ENCODE peak calls at places on chromosomes 4 and X, in ten cellular contexts. One of them, this sample, is unnamed.

GRCh38 chr4:121448231-121448630 is 67.4 kb upstream of the QRFPR start:
- DNase-seq in activated CD4-positive, alpha-beta T cell treated with anti-CD3 and anti-CD28 coated beads for 48 hours: no peak
- DNase-seq in fibroblast of the conjunctiva: no peak
- DNase-seq in activated T-helper 1 cell treated with Interleukin-2 at 50 U/mL for 16 hours: no peak
- DNase-seq in esophagus squamous epithelium: no peak
- DNase-seq in mammary epithelial cell: peak; percentile 56
- DNase-seq in RWPE1: peak; percentile 31
- DNase-seq in ureter: no peak
- DNase-seq in anterior cingulate cortex: no peak
- DNase-seq in smooth muscle cell of the brain vasculature: no peak
- DNase-seq in this sample: no peak

GRCh38 chr4:100898844-100899243 is 381.0 kb upstream of the EMCN start:
- DNase-seq in mammary epithelial cell: no peak
- DNase-seq in anterior cingulate cortex: no peak
- DNase-seq in ureter: no peak
- DNase-seq in RWPE1: no peak
- DNase-seq in fibroblast of the conjunctiva: no peak
- DNase-seq in smooth muscle cell of the brain vasculature: no peak
- DNase-seq in activated T-helper 1 cell treated with Interleukin-2 at 50 U/mL for 16 hours: no peak
- DNase-seq in esophagus squamous epithelium: no peak
- DNase-seq in activated CD4-positive, alpha-beta T cell treated with anti-CD3 and anti-CD28 coated beads for 48 hours: no peak
- DNase-seq in this sample: no peak

GRCh38 chrX:114959729-114960128 is 57.7 kb downstream of the IL13RA2 start:
- DNase-seq in fibroblast of the conjunctiva: peak; percentile 8
- DNase-seq in ureter: no peak
- DNase-seq in RWPE1: peak; percentile 8
- DNase-seq in anterior cingulate cortex: no peak
- DNase-seq in activated T-helper 1 cell treated with Interleukin-2 at 50 U/mL for 16 hours: no peak
- DNase-seq in smooth muscle cell of the brain vasculature: no peak
- DNase-seq in activated CD4-positive, alpha-beta T cell treated with anti-CD3 and anti-CD28 coated beads for 48 hours: no peak
- DNase-seq in mammary epithelial cell: peak; percentile 5
- DNase-seq in esophagus squamous epithelium: no peak
- DNase-seq in this sample: no peak

GRCh38 chr4:96525901-96526300 is 686.0 kb downstream of the PDHA2 start:
- DNase-seq in activated T-helper 1 cell treated with Interleukin-2 at 50 U/mL for 16 hours: no peak
- DNase-seq in mammary epithelial cell: no peak
- DNase-seq in activated CD4-positive, alpha-beta T cell treated with anti-CD3 and anti-CD28 coated beads for 48 hours: no peak
- DNase-seq in RWPE1: no peak
- DNase-seq in ureter: no peak
- DNase-seq in anterior cingulate cortex: no peak
- DNase-seq in fibroblast of the conjunctiva: no peak
- DNase-seq in esophagus squamous epithelium: no peak
- DNase-seq in smooth muscle cell of the brain vasculature: no peak
- DNase-seq in this sample: no peak

GRCh38 chr4:56656346-56656643 is 24.8 kb downstream of the HOPX start:
- DNase-seq in esophagus squamous epithelium: no peak
- DNase-seq in smooth muscle cell of the brain vasculature: no peak
- DNase-seq in ureter: peak; percentile 66
- DNase-seq in mammary epithelial cell: no peak
- DNase-seq in RWPE1: no peak
- DNase-seq in activated CD4-positive, alpha-beta T cell treated with anti-CD3 and anti-CD28 coated beads for 48 hours: peak; percentile 56
- DNase-seq in anterior cingulate cortex: peak; percentile 40
- DNase-seq in activated T-helper 1 cell treated with Interleukin-2 at 50 U/mL for 16 hours: peak; percentile 24
- DNase-seq in fibroblast of the conjunctiva: no peak
- DNase-seq in this sample: peak; percentile 17

GRCh38 chr4:184270808-184271413 is 53.2 kb upstream of the ENPP6 start:
- DNase-seq in fibroblast of the conjunctiva: no peak
- DNase-seq in anterior cingulate cortex: no peak
- DNase-seq in activated CD4-positive, alpha-beta T cell treated with anti-CD3 and anti-CD28 coated beads for 48 hours: no peak
- DNase-seq in smooth muscle cell of the brain vasculature: no peak
- DNase-seq in activated T-helper 1 cell treated with Interleukin-2 at 50 U/mL for 16 hours: no peak
- DNase-seq in esophagus squamous epithelium: no peak
- DNase-seq in mammary epithelial cell: no peak
- DNase-seq in RWPE1: no peak
- DNase-seq in ureter: peak; percentile 12
- DNase-seq in this sample: no peak

GRCh38 chr4:126583509-126583908 is 1049.2 kb upstream of the INTU start:
- DNase-seq in mammary epithelial cell: peak; percentile 20
- DNase-seq in fibroblast of the conjunctiva: no peak
- DNase-seq in ureter: no peak
- DNase-seq in smooth muscle cell of the brain vasculature: no peak
- DNase-seq in activated T-helper 1 cell treated with Interleukin-2 at 50 U/mL for 16 hours: no peak
- DNase-seq in anterior cingulate cortex: no peak
- DNase-seq in activated CD4-positive, alpha-beta T cell treated with anti-CD3 and anti-CD28 coated beads for 48 hours: no peak
- DNase-seq in esophagus squamous epithelium: no peak
- DNase-seq in RWPE1: no peak
- DNase-seq in this sample: no peak

GRCh38 chr4:144903953-144904711 is 193.9 kb downstream of the ANAPC10 start:
- DNase-seq in ureter: no peak
- DNase-seq in esophagus squamous epithelium: no peak
- DNase-seq in RWPE1: no peak
- DNase-seq in anterior cingulate cortex: no peak
- DNase-seq in smooth muscle cell of the brain vasculature: peak; percentile 7
- DNase-seq in activated T-helper 1 cell treated with Interleukin-2 at 50 U/mL for 16 hours: no peak
- DNase-seq in activated CD4-positive, alpha-beta T cell treated with anti-CD3 and anti-CD28 coated beads for 48 hours: no peak
- DNase-seq in mammary epithelial cell: peak; percentile 69
- DNase-seq in fibroblast of the conjunctiva: peak; percentile 9
- DNase-seq in this sample: no peak